ENCODE peak calls at places on chromosomes 2 and 18, in seven cellular contexts. Y is small intestine; V is CD4-positive, alpha-beta memory T cell; W is heart right ventricle; P is MM.1S; T is left lung; J is naive thymus-derived CD4-positive, alpha-beta T cell. L is an unnamed sample.

GRCh38 chr2:28956415-28956826 is 24.7 kb upstream of the TOGARAM2 start:
- DNase-seq in Y (peak; percentile 26), V (no peak), W (no peak), P (no peak), T (no peak), J (peak; percentile 13), L (no peak)

GRCh38 chr2:61138859-61139258 is 23.1 kb upstream of the C2orf74 start:
- DNase-seq in Y (no peak), V (no peak), W (no peak), P (no peak), T (no peak), J (no peak), L (no peak)

GRCh38 chr2:109356251-109357035 is 227.4 kb downstream of the SH3RF3 start:
- DNase-seq in Y (no peak), V (no peak), W (no peak), P (no peak), T (no peak), J (no peak), L (no peak)

GRCh38 chr18:28834889-28835288 is 658.0 kb upstream of the CDH2 start:
- DNase-seq in Y (no peak), V (no peak), W (no peak), P (no peak), T (no peak), J (no peak), L (no peak)

GRCh38 chr2:100064165-100064564 is 78.2 kb downstream of the AFF3 start:
- DNase-seq in Y (no peak), V (no peak), W (no peak), P (no peak), T (no peak), J (no peak), L (no peak)

GRCh38 chr2:181411105-181411849 is 45.9 kb upstream of the ITGA4 start:
- DNase-seq in Y (no peak), V (no peak), W (peak; percentile 18), P (peak; percentile 82), T (no peak), J (no peak), L (peak; percentile 17)

GRCh38 chr2:33219850-33220275 is 256.6 kb upstream of the RASGRP3 start:
- DNase-seq in Y (no peak), V (no peak), W (no peak), P (no peak), T (no peak), J (no peak), L (no peak)

GRCh38 chr2:32668254-32668653 is 40.4 kb downstream of the TTC27 start:
- DNase-seq in Y (no peak), V (no peak), W (no peak), P (no peak), T (no peak), J (no peak), L (no peak)

GRCh38 chr18:46555724-46556123 is 101.3 kb downstream of the LOXHD1 start:
- DNase-seq in Y (peak; percentile 7), V (no peak), W (peak; percentile 11), P (peak; percentile 60), T (no peak), J (no peak), L (no peak)

GRCh38 chr2:42047488-42048317 is at the start of gene PKDCC:
- DNase-seq in Y (no peak), V (no peak), W (peak; percentile 83), P (peak; percentile 82), T (peak; percentile 82), J (peak; percentile 11), L (no peak)

GRCh38 chr18:64419156-64419555 is 270.3 kb upstream of the LINC00305 start:
- DNase-seq in Y (no peak), V (no peak), W (no peak), P (no peak), T (no peak), J (no peak), L (no peak)

GRCh38 chr2:24334245-24334633 is 26.1 kb downstream of the ITSN2 start:
- DNase-seq in Y (no peak), V (no peak), W (no peak), P (no peak), T (no peak), J (no peak), L (no peak)

GRCh38 chr2:232537499-232537898 is 2.0 kb upstream of the CHRNG start:
- DNase-seq in Y (no peak), V (no peak), W (peak; percentile 62), P (no peak), T (no peak), J (no peak), L (no peak)

GRCh38 chr2:28185881-28186280 is 206.8 kb upstream of the FOSL2 start:
- DNase-seq in Y (no peak), V (no peak), W (no peak), P (no peak), T (no peak), J (no peak), L (no peak)

GRCh38 chr18:69774831-69775230 is 172.8 kb downstream of the CD226 start:
- DNase-seq in Y (no peak), V (no peak), W (no peak), P (no peak), T (no peak), J (no peak), L (no peak)

GRCh38 chr2:12177052-12177994 is 430.9 kb downstream of the LPIN1 start:
- DNase-seq in Y (peak; percentile 8), V (no peak), W (peak; percentile 71), P (peak; percentile 26), T (peak; percentile 46), J (no peak), L (no peak)

GRCh38 chr2:42147641-42148274 is 21.4 kb upstream of the EML4 start:
- DNase-seq in Y (no peak), V (no peak), W (no peak), P (no peak), T (no peak), J (no peak), L (no peak)

GRCh38 chr18:70337139-70337972 is 48.5 kb downstream of the SOCS6 start:
- DNase-seq in Y (peak; percentile 80), V (no peak), W (peak; percentile 49), P (peak; percentile 10), T (peak; percentile 52), J (no peak), L (no peak)

GRCh38 chr2:200348897-200349563 is 42.5 kb downstream of the SPATS2L start:
- DNase-seq in Y (no peak), V (no peak), W (no peak), P (no peak), T (no peak), J (no peak), L (no peak)

GRCh38 chr2:95275151-95275515 is 884 bp downstream of the PROM2 start:
- DNase-seq in Y (no peak), V (no peak), W (no peak), P (no peak), T (peak; percentile 19), J (no peak), L (no peak)

GRCh38 chr2:171958475-171958874 is 36.2 kb downstream of the HAT1 start:
- DNase-seq in Y (no peak), V (no peak), W (no peak), P (no peak), T (no peak), J (no peak), L (no peak)

GRCh38 chr2:128346811-128347558 is 28.3 kb upstream of the HS6ST1 start:
- DNase-seq in Y (no peak), V (peak; percentile 31), W (no peak), P (no peak), T (no peak), J (no peak), L (no peak)

GRCh38 chr18:63848159-63848558 is 39.3 kb upstream of the SERPINB2 start:
- DNase-seq in Y (peak; percentile 32), V (no peak), W (no peak), P (peak; percentile 74), T (no peak), J (no peak), L (no peak)

GRCh38 chr2:22694856-22695255 is 690.1 kb upstream of the KLHL29 start:
- DNase-seq in Y (no peak), V (no peak), W (no peak), P (no peak), T (no peak), J (no peak), L (no peak)

GRCh38 chr18:68679531-68679930 is 35.4 kb downstream of the TMX3 start:
- DNase-seq in Y (no peak), V (no peak), W (no peak), P (no peak), T (no peak), J (no peak), L (no peak)

GRCh38 chr18:48694295-48694694 is 155.5 kb downstream of the CTIF start:
- DNase-seq in Y (no peak), V (no peak), W (no peak), P (no peak), T (no peak), J (no peak), L (no peak)
- H3K27ac ChIP-seq in Y (no peak overlapping the region), V (no peak overlapping the region), W (no peak overlapping the region), P (no peak overlapping the region), T (no peak overlapping the region), J (no peak overlapping the region), L (no peak overlapping the region)

GRCh38 chr2:222423632-222424280 is 587 bp upstream of the SGPP2 start:
- DNase-seq in Y (peak; percentile 55), V (peak; percentile 78), W (no peak), P (peak; percentile 45), T (peak; percentile 56), J (no peak), L (no peak)
- H3K4me3 ChIP-seq in Y (peak overlapping the region; percentile 84), V (peak overlapping the region; percentile 63), W (peak overlapping the region; percentile 53), P (peak overlapping the region; percentile 60), T (peak overlapping the region; percentile 61), J (peak overlapping the region; percentile 42), L (peak overlapping the region; percentile 97)

GRCh38 chr2:238183846-238184245 is 19.6 kb downstream of the ILKAP start:
- DNase-seq in Y (no peak), V (no peak), W (no peak), P (no peak), T (no peak), J (no peak), L (no peak)

GRCh38 chr2:238190445-238190844 is 13.1 kb downstream of the ILKAP start:
- DNase-seq in Y (no peak), V (no peak), W (no peak), P (no peak), T (no peak), J (no peak), L (no peak)

GRCh38 chr2:238182362-238182761 is 21.1 kb downstream of the ILKAP start:
- DNase-seq in Y (no peak), V (no peak), W (no peak), P (no peak), T (no peak), J (no peak), L (no peak)

GRCh38 chr2:238187618-238188548 is 15.6 kb downstream of the ILKAP start:
- DNase-seq in Y (no peak), V (no peak), W (no peak), P (no peak), T (no peak), J (no peak), L (no peak)
- H3K27ac ChIP-seq in Y (no peak overlapping the region), V (no peak overlapping the region), W (no peak overlapping the region), P (no peak overlapping the region), T (no peak overlapping the region), J (no peak overlapping the region), L (no peak overlapping the region)

DNA sequence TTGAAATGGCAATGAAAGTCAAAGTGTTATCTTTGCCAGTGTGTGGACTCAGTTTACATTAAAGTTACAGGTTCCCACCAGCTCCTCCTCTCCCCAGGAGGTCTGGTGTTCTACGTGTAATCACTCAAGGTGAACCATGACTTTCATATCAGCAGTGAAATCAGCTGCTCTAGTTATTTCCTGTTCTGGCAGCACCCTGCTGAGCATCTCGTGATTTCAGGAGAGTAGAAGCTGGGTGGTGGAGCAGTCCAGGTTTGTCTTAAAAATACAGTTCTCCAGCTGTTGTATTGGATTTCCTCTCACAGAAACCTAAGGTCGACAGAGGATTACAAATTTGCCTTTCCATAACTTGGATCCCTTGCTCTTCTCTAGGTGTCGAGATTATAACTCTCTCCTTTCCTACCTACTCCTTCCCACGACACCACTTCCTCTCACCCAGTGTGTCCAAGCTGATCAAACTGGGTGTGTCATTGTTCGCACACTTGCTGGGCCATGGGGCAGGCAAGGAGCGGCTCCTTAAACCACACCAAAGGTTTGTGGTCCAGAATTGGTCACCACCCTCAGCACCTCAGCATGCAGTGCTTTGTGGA is 13.0 kb upstream of the ARHGAP25 start:
- DNase-seq in Y (peak; percentile 41), V (peak; percentile 78), W (no peak), P (peak; percentile 78), T (no peak), J (peak; percentile 52), L (no peak)
- H3K4me3 ChIP-seq in Y (no peak overlapping the region), V (peak overlapping the region; percentile 6), W (no peak overlapping the region), P (peak overlapping the region; percentile 3), T (no peak overlapping the region), J (peak overlapping the region; percentile 9), L (no peak overlapping the region)